ENCODE peak calls at places on chromosomes 11 and 22, in seven cellular contexts. E is fibroblast of lung, Z is IMR-90, R is PC-3, S is HCT116, J is endothelial cell of umbilical vein, U is neuronal stem cell. I is an unnamed sample. For H3K36me3, the result is how much of the 10 kb centered on the place peaks cover.

GRCh38 chr22:20882855-20883254 is 24.0 kb downstream of the SNAP29 start:
- DNase-seq in E (no peak), Z (no peak), R (no peak), S (no peak), J (no peak), U (no peak), I (no peak)

GRCh38 chr22:22753526-22754267 is 109.3 kb downstream of the GGTLC2 start:
- DNase-seq in E (peak), Z (peak), R (peak), S (peak), J (peak), U (peak), I (no peak)

GRCh38 chr11:113103932-113104331 is 142.7 kb downstream of the NCAM1 start:
- DNase-seq in E (no peak), Z (no peak), R (no peak), S (no peak), J (no peak), U (no peak), I (no peak)

GRCh38 chr11:78171951-78172350 is 16.5 kb downstream of the KCTD21 start:
- DNase-seq in E (no peak), Z (no peak), R (no peak), S (no peak), J (no peak), U (no peak), I (no peak)

GRCh38 chr11:34155057-34155758 is 49.8 kb downstream of the NAT10 start:
- DNase-seq in E (no peak), Z (no peak), R (no peak), S (no peak), J (no peak), U (no peak), I (no peak)

GRCh38 chr11:11577246-11577855 is 44.5 kb downstream of the GALNT18 start:
- DNase-seq in E (peak), Z (peak), R (peak), S (no peak), J (peak), U (no peak), I (no peak)

GRCh38 chr22:46942816-46943783 is 180.7 kb downstream of the TBC1D22A start:
- DNase-seq in E (no peak), Z (no peak), R (no peak), S (no peak), J (peak), U (no peak), I (no peak)

GRCh38 chr11:521179-521688 is 14.1 kb downstream of the HRAS start:
- DNase-seq in E (no peak), Z (no peak), R (no peak), S (no peak), J (no peak), U (no peak), I (no peak)

GRCh38 chr22:37068859-37069258 is 17.3 kb downstream of the KCTD17 start:
- DNase-seq in E (no peak), Z (no peak), R (no peak), S (no peak), J (no peak), U (no peak), I (no peak)

GRCh38 chr22:23696326-23696851 is 5.6 kb downstream of the RGL4 start:
- DNase-seq in E (peak), Z (peak), R (no peak), S (no peak), J (no peak), U (no peak), I (no peak)

GRCh38 chr22:33652596-33652995 is 267.7 kb downstream of the LARGE1 start:
- DNase-seq in E (peak), Z (peak), R (no peak), S (no peak), J (no peak), U (no peak), I (peak)

GRCh38 chr11:9688716-9689511 is 25.0 kb downstream of the SWAP70 start:
- DNase-seq in E (peak), Z (peak), R (peak), S (no peak), J (peak), U (no peak), I (no peak)

GRCh38 chr22:49203091-49203862 is 624.4 kb downstream of the BRD1 start:
- DNase-seq in E (no peak), Z (no peak), R (no peak), S (no peak), J (no peak), U (no peak), I (no peak)

GRCh38 chr22:11253000-11253511 is 4274.9 kb upstream of the OR11H1 start:
- DNase-seq in E (no peak), Z (no peak), R (peak), S (no peak), J (no peak), U (no peak), I (no peak)

DNA sequence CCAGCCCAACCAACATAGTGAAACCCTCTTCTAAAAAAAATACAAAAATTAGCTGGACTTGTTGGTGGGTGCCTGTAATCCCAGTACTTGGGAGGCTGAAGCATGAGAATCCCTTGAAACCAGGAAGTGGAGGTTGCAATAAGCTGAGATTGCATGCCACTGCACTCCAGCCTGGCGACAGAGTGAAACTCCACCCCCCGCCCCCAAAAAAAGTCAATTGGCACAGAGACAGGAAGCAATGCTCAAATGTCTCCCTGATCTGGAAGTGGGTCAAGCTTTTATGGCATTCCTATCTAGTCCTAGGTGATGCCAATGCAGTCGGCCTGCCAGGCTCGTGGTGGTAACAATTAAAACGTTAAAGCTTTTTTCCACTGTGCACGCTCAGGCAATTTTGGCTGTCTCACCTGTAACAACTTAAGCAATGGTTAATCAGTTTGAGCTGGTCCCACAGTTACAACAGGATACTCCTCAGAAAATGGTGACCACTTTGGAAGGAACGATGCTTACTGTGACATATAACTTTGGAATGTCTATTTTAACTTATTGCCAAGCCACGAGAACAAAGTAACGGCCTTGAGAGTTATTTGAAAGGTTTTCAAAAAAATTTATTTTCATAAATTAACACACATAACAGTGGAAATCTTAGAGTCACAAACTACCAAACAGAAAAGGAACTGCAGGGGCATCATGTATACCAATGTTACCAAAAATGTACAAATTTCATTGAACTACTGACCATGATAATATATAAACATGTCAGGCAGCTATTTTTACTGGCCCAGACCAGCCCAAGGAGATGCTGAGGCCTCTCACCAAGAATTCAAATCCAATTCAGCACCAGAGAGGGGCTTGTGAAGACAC is 19.0 kb upstream of the PISD start:
- DNase-seq in E (peak), Z (peak), R (peak), S (no peak), J (no peak), U (no peak), I (no peak)
- H2AFZ ChIP-seq in E (no peak), Z (peak), R (no peak), S (no peak), J (no peak), U (no peak), I (no peak)

GRCh38 chr11:73106347-73106746 is 35.8 kb downstream of the FCHSD2 start:
- DNase-seq in E (no peak), Z (no peak), R (no peak), S (no peak), J (no peak), U (no peak), I (no peak)

GRCh38 chr11:73099512-73100266 is 42.4 kb downstream of the FCHSD2 start:
- DNase-seq in E (no peak), Z (no peak), R (no peak), S (no peak), J (no peak), U (no peak), I (no peak)

GRCh38 chr11:73095613-73096012 is 46.5 kb downstream of the FCHSD2 start:
- DNase-seq in E (no peak), Z (no peak), R (no peak), S (no peak), J (no peak), U (no peak), I (no peak)

GRCh38 chr11:73100578-73100977 is 41.5 kb downstream of the FCHSD2 start:
- DNase-seq in E (no peak), Z (no peak), R (no peak), S (no peak), J (no peak), U (no peak), I (no peak)
- H3K36me3 ChIP-seq in E (under half), Z (under half), R (under half), S (under half), J (under half), U (under half), I (under half)

DNA sequence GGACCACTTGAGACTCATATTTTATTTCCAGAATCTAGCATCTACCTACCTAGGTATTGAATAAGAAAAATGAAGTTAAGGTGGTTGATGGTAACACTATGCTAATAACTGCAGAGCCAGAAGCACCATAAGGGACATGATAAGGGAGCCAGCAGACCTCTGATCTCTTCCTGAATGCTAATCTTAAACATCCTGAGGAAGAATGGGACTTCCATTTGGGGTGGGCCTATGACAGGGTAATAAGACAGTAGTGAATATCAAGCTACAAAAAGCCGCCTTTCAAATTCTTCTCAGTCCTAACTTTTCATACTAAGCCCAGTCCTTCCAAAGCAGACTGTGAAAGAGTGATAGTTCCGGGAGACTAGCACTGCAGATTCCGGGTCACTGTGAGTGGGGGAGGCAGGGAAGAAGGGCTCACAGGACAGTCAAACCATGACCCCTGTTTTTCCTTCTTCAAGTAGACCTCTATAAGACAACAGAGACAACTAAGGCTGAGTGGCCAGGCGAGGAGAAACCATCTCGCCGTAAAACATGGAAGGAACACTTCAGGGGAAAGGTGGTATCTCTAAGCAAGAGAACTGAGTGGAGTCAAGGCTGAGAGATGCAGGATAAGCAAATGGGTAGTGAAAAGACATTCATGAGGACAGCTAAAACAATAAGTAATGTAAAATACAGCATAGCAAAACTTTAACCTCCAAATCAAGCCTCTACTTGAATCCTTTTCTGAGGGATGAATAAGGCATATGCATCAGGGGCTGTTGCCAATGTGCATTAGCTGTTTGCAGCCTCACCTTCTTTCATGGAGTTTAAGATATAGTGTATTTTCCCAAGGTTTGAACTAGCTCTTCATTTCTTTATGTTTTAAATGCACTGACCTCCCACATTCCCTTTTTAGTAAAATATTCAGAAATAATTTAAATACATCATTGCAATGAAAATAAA is 2.1 kb downstream of the HBB start:
- DNase-seq in E (no peak), Z (no peak), R (no peak), S (no peak), J (no peak), U (no peak), I (no peak)
- H2AFZ ChIP-seq in E (peak), Z (no peak), R (no peak), S (no peak), J (no peak), U (no peak), I (no peak)

GRCh38 chr11:66701432-66702240 is 23.9 kb upstream of the RBM4B start:
- DNase-seq in E (no peak), Z (no peak), R (no peak), S (no peak), J (no peak), U (no peak), I (no peak)
- H3K36me3 ChIP-seq in E (under half), Z (under half), R (under half), S (under half), J (under half), U (half or more), I (under half)

GRCh38 chr22:44326549-44326881 is 13.8 kb upstream of the SHISAL1 start:
- DNase-seq in E (no peak), Z (no peak), R (no peak), S (no peak), J (no peak), U (no peak), I (no peak)
- H2AFZ ChIP-seq in E (no peak), Z (peak), R (peak), S (no peak), J (peak), U (peak), I (no peak)